ENCODE peak calls at places on chromosomes 7 and 10, in four cellular contexts. One of them, this sample, is unnamed.

GRCh38 chr7:24503511-24503910 is 69.7 kb upstream of the PALS2 start:
- DNase-seq in mammary epithelial cell: no peak
- DNase-seq in foreskin fibroblast: no peak
- DNase-seq in colonic mucosa: no peak
- DNase-seq in this sample: no peak

GRCh38 chr10:96130326-96130758 is 245 bp downstream of the ZNF518A start:
- DNase-seq in mammary epithelial cell: no peak
- DNase-seq in colonic mucosa: peak; percentile 75
- DNase-seq in foreskin fibroblast: peak; percentile 74
- DNase-seq in this sample: peak; percentile 50

GRCh38 chr7:140209866-140210609 is 33.3 kb upstream of the KDM7A start:
- DNase-seq in mammary epithelial cell: no peak
- DNase-seq in colonic mucosa: peak; percentile 37
- DNase-seq in foreskin fibroblast: no peak
- DNase-seq in this sample: no peak

GRCh38 chr10:100325164-100325563 is 4.9 kb downstream of the PKD2L1 start:
- DNase-seq in colonic mucosa: no peak
- DNase-seq in mammary epithelial cell: no peak
- DNase-seq in foreskin fibroblast: no peak
- DNase-seq in this sample: peak; percentile 75

GRCh38 chr7:12687213-12688171 is at the start of gene ARL4A:
- DNase-seq in foreskin fibroblast: peak; percentile 97
- DNase-seq in mammary epithelial cell: peak; percentile 98
- DNase-seq in colonic mucosa: peak; percentile 100
- DNase-seq in this sample: peak; percentile 94

GRCh38 chr10:90947025-90947960 is 26.4 kb upstream of the ANKRD1 start:
- DNase-seq in colonic mucosa: no peak
- DNase-seq in mammary epithelial cell: no peak
- DNase-seq in foreskin fibroblast: no peak
- DNase-seq in this sample: no peak

GRCh38 chr7:41709621-41710020 is 6.7 kb upstream of the INHBA start:
- DNase-seq in mammary epithelial cell: peak; percentile 62
- DNase-seq in foreskin fibroblast: peak; percentile 85
- DNase-seq in colonic mucosa: no peak
- DNase-seq in this sample: no peak

GRCh38 chr10:76397210-76397881 is 965.9 kb downstream of the LRMDA start:
- DNase-seq in mammary epithelial cell: no peak
- DNase-seq in colonic mucosa: no peak
- DNase-seq in foreskin fibroblast: peak; percentile 76
- DNase-seq in this sample: no peak

GRCh38 chr10:4939224-4940072 is 23.8 kb upstream of the AKR1C1 start:
- DNase-seq in colonic mucosa: no peak
- DNase-seq in mammary epithelial cell: peak; percentile 22
- DNase-seq in foreskin fibroblast: no peak
- DNase-seq in this sample: no peak

GRCh38 chr7:117993377-117994003 is 120.2 kb upstream of the CTTNBP2 start:
- DNase-seq in mammary epithelial cell: peak; percentile 46
- DNase-seq in colonic mucosa: no peak
- DNase-seq in foreskin fibroblast: no peak
- DNase-seq in this sample: peak; percentile 36

GRCh38 chr10:112769611-112770370 is 180.3 kb upstream of the TCF7L2 start:
- DNase-seq in mammary epithelial cell: no peak
- DNase-seq in foreskin fibroblast: no peak
- DNase-seq in colonic mucosa: no peak
- DNase-seq in this sample: no peak

GRCh38 chr10:59881640-59882039 is 24.7 kb downstream of the CCDC6 start:
- DNase-seq in mammary epithelial cell: no peak
- DNase-seq in colonic mucosa: no peak
- DNase-seq in foreskin fibroblast: no peak
- DNase-seq in this sample: no peak

GRCh38 chr7:75920431-75921161 is 5.6 kb downstream of the POR start:
- DNase-seq in foreskin fibroblast: peak; percentile 34
- DNase-seq in colonic mucosa: peak; percentile 19
- DNase-seq in mammary epithelial cell: no peak
- DNase-seq in this sample: no peak

GRCh38 chr7:28688651-28689050 is 269.5 kb downstream of the TRIL start:
- DNase-seq in colonic mucosa: no peak
- DNase-seq in foreskin fibroblast: peak; percentile 66
- DNase-seq in mammary epithelial cell: peak; percentile 76
- DNase-seq in this sample: no peak
- H3K4me3 ChIP-seq in colonic mucosa: no peak overlapping the region
- H3K4me3 ChIP-seq in foreskin fibroblast: no peak overlapping the region
- H3K4me3 ChIP-seq in mammary epithelial cell: no peak overlapping the region
- H3K4me3 ChIP-seq in this sample: no peak overlapping the region

DNA sequence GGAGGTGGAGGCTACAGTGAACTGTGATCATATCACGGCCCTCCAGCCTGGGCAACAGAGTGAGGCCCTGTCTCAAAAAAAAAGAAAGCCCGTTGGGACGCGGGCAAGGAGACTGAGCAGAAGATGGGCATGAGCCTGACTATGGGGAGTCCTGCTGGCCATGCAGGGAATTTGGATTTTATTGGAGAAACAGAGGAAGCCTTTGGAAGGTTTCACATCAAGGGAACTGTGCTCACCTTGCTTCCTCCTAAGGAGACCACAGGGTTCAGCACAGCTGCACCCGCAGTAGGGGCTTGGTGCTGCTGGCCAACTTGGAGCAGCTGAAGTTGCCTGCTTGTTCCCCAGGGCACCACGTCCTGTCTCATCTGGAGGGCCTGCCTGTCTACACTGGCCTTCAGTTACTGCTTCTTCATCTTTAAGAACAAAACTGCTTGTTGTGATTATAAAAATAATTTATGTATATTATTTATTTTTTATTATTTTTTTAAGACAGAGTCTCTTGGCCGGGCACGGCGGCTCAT is 1.5 kb downstream of the IQCE start:
- DNase-seq in foreskin fibroblast: no peak
- DNase-seq in colonic mucosa: no peak
- DNase-seq in mammary epithelial cell: no peak
- DNase-seq in this sample: no peak
- H3K4me3 ChIP-seq in foreskin fibroblast: peak overlapping the region; percentile 95
- H3K4me3 ChIP-seq in colonic mucosa: peak overlapping the region; percentile 89
- H3K4me3 ChIP-seq in mammary epithelial cell: no peak overlapping the region
- H3K4me3 ChIP-seq in this sample: no peak overlapping the region

GRCh38 chr10:120314426-120314825 is 142.6 kb upstream of the PLPP4 start:
- DNase-seq in colonic mucosa: no peak
- DNase-seq in foreskin fibroblast: no peak
- DNase-seq in mammary epithelial cell: no peak
- DNase-seq in this sample: no peak
- H3K4me3 ChIP-seq in colonic mucosa: no peak overlapping the region
- H3K4me3 ChIP-seq in foreskin fibroblast: no peak overlapping the region
- H3K4me3 ChIP-seq in mammary epithelial cell: no peak overlapping the region
- H3K4me3 ChIP-seq in this sample: no peak overlapping the region

GRCh38 chr7:129118976-129119375 is 25.5 kb upstream of the TSPAN33 start:
- DNase-seq in mammary epithelial cell: no peak
- DNase-seq in colonic mucosa: no peak
- DNase-seq in foreskin fibroblast: no peak
- DNase-seq in this sample: no peak

GRCh38 chr7:129122751-129123516 is 21.6 kb upstream of the TSPAN33 start:
- DNase-seq in mammary epithelial cell: peak; percentile 10
- DNase-seq in foreskin fibroblast: no peak
- DNase-seq in colonic mucosa: no peak
- DNase-seq in this sample: no peak

GRCh38 chr7:129118182-129118581 is 26.3 kb upstream of the TSPAN33 start:
- DNase-seq in foreskin fibroblast: no peak
- DNase-seq in colonic mucosa: no peak
- DNase-seq in mammary epithelial cell: no peak
- DNase-seq in this sample: no peak

GRCh38 chr7:129123517-129123872 is 21.0 kb upstream of the TSPAN33 start:
- DNase-seq in colonic mucosa: no peak
- DNase-seq in foreskin fibroblast: no peak
- DNase-seq in mammary epithelial cell: no peak
- DNase-seq in this sample: no peak

DNA sequence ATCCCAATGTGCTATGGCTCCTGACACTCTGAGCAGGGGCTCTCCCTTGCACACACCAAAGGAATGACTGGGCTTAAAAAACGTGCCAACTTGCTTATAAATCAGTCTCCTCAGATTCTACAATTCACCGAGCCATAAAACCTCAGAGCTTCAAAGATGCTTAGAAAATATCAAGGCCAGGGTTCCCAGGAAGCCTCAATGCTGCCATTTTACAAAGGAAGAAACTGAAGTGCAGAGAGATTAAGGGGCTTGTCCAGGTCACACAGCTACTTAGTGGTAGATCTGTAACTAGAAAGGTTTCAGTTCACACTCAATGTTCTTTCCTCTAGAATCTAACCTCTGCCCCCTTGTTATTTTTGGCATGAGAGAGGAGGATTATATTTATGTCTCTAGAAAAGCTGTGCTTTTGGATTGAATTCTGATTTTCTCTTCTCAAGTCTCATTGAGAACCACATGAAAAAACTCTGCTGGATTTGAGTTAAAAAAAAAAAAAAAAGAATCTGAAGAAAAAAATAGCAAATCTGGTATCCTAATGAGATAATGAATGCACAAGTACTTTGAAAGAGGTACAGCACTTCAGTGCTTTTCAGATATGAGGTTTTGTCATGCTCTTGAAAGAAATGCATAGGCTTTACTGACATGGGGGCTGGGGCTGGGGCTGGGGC is 22.3 kb upstream of the TSPAN33 start:
- DNase-seq in mammary epithelial cell: no peak
- DNase-seq in colonic mucosa: no peak
- DNase-seq in foreskin fibroblast: no peak
- DNase-seq in this sample: no peak
- H3K4me3 ChIP-seq in mammary epithelial cell: no peak overlapping the region
- H3K4me3 ChIP-seq in colonic mucosa: no peak overlapping the region
- H3K4me3 ChIP-seq in foreskin fibroblast: no peak overlapping the region
- H3K4me3 ChIP-seq in this sample: no peak overlapping the region

GRCh38 chr7:116951366-116952292 is 1.7 kb upstream of the ST7 start:
- DNase-seq in mammary epithelial cell: no peak
- DNase-seq in foreskin fibroblast: no peak
- DNase-seq in colonic mucosa: no peak
- DNase-seq in this sample: no peak

GRCh38 chr7:116954443-116954838 is 1.1 kb downstream of the ST7 start:
- DNase-seq in foreskin fibroblast: no peak
- DNase-seq in colonic mucosa: no peak
- DNase-seq in mammary epithelial cell: no peak
- DNase-seq in this sample: no peak

GRCh38 chr7:116953727-116954442 is 584 bp downstream of the ST7 start:
- DNase-seq in mammary epithelial cell: peak; percentile 80
- DNase-seq in foreskin fibroblast: peak; percentile 81
- DNase-seq in colonic mucosa: peak; percentile 56
- DNase-seq in this sample: peak; percentile 64

GRCh38 chr7:116953372-116953726 is at the start of gene ST7:
- DNase-seq in mammary epithelial cell: peak; percentile 73
- DNase-seq in colonic mucosa: peak; percentile 58
- DNase-seq in foreskin fibroblast: peak; percentile 60
- DNase-seq in this sample: peak; percentile 73

GRCh38 chr7:116952640-116953371 is 495 bp upstream of the ST7 start:
- DNase-seq in foreskin fibroblast: peak; percentile 33
- DNase-seq in mammary epithelial cell: peak; percentile 24
- DNase-seq in colonic mucosa: peak; percentile 62
- DNase-seq in this sample: peak; percentile 67
- H3K4me3 ChIP-seq in foreskin fibroblast: peak overlapping the region; percentile 78
- H3K4me3 ChIP-seq in mammary epithelial cell: peak overlapping the region; percentile 31
- H3K4me3 ChIP-seq in colonic mucosa: peak overlapping the region; percentile 94
- H3K4me3 ChIP-seq in this sample: peak overlapping the region; percentile 97

GRCh38 chr10:86067436-86068050 is 299.1 kb downstream of the GRID1 start:
- DNase-seq in mammary epithelial cell: no peak
- DNase-seq in foreskin fibroblast: no peak
- DNase-seq in colonic mucosa: no peak
- DNase-seq in this sample: no peak
- H3K4me3 ChIP-seq in mammary epithelial cell: no peak overlapping the region
- H3K4me3 ChIP-seq in foreskin fibroblast: no peak overlapping the region
- H3K4me3 ChIP-seq in colonic mucosa: no peak overlapping the region
- H3K4me3 ChIP-seq in this sample: no peak overlapping the region

GRCh38 chr7:121961491-121961890 is 88.5 kb downstream of the PTPRZ1 start:
- DNase-seq in foreskin fibroblast: peak; percentile 4
- DNase-seq in mammary epithelial cell: no peak
- DNase-seq in colonic mucosa: no peak
- DNase-seq in this sample: no peak
- H3K4me3 ChIP-seq in foreskin fibroblast: no peak overlapping the region
- H3K4me3 ChIP-seq in mammary epithelial cell: no peak overlapping the region
- H3K4me3 ChIP-seq in colonic mucosa: no peak overlapping the region
- H3K4me3 ChIP-seq in this sample: no peak overlapping the region

This sample was measured in H1.